ENCODE peak calls at places on chromosomes 6 and 20, in eight cellular contexts. One of them, this sample, is unnamed.

GRCh38 chr20:47464380-47465101 is 37.1 kb upstream of the NCOA3 start:
- DNase-seq in EH: peak
- DNase-seq in NCI-H1092 treated with DMSO at 0.1 percent for 48 hours: no peak
- DNase-seq in MM.1S: no peak
- DNase-seq in NCI-H1436: no peak
- DNase-seq in psoas muscle: peak
- DNase-seq in cardiac fibroblast: peak
- DNase-seq in HCEC 1CT: peak
- DNase-seq in this sample: no peak

GRCh38 chr20:61295726-61296628 is 43.9 kb downstream of the CDH4 start:
- DNase-seq in EH: peak
- DNase-seq in NCI-H1092 treated with DMSO at 0.1 percent for 48 hours: no peak
- DNase-seq in HCEC 1CT: peak
- DNase-seq in NCI-H1436: no peak
- DNase-seq in cardiac fibroblast: peak
- DNase-seq in psoas muscle: no peak
- DNase-seq in MM.1S: no peak
- DNase-seq in this sample: no peak

GRCh38 chr20:62066339-62066982 is 780 bp upstream of the TAF4 start:
- DNase-seq in cardiac fibroblast: peak
- DNase-seq in MM.1S: peak
- DNase-seq in psoas muscle: peak
- DNase-seq in HCEC 1CT: no peak
- DNase-seq in EH: peak
- DNase-seq in NCI-H1092 treated with DMSO at 0.1 percent for 48 hours: peak
- DNase-seq in NCI-H1436: peak
- DNase-seq in this sample: peak

GRCh38 chr6:14549319-14549770 is 431.8 kb downstream of the CD83 start:
- DNase-seq in NCI-H1436: peak
- DNase-seq in cardiac fibroblast: no peak
- DNase-seq in HCEC 1CT: no peak
- DNase-seq in MM.1S: no peak
- DNase-seq in NCI-H1092 treated with DMSO at 0.1 percent for 48 hours: peak
- DNase-seq in psoas muscle: no peak
- DNase-seq in EH: no peak
- DNase-seq in this sample: no peak

GRCh38 chr6:35088281-35089215 is 52.6 kb downstream of the TCP11 start:
- DNase-seq in NCI-H1092 treated with DMSO at 0.1 percent for 48 hours: no peak
- DNase-seq in NCI-H1436: no peak
- DNase-seq in EH: no peak
- DNase-seq in HCEC 1CT: no peak
- DNase-seq in psoas muscle: no peak
- DNase-seq in MM.1S: no peak
- DNase-seq in cardiac fibroblast: no peak
- DNase-seq in this sample: no peak

GRCh38 chr20:36435799-36436541 is 105.3 kb upstream of the MYL9 start:
- DNase-seq in EH: peak
- DNase-seq in MM.1S: no peak
- DNase-seq in NCI-H1092 treated with DMSO at 0.1 percent for 48 hours: no peak
- DNase-seq in HCEC 1CT: no peak
- DNase-seq in NCI-H1436: no peak
- DNase-seq in psoas muscle: peak
- DNase-seq in cardiac fibroblast: peak
- DNase-seq in this sample: peak

GRCh38 chr20:43355610-43356009 is 102.1 kb upstream of the SRSF6 start:
- DNase-seq in cardiac fibroblast: no peak
- DNase-seq in NCI-H1436: no peak
- DNase-seq in NCI-H1092 treated with DMSO at 0.1 percent for 48 hours: no peak
- DNase-seq in EH: no peak
- DNase-seq in MM.1S: no peak
- DNase-seq in psoas muscle: no peak
- DNase-seq in HCEC 1CT: no peak
- DNase-seq in this sample: no peak

GRCh38 chr20:40540163-40540562 is 148.9 kb downstream of the MAFB start:
- DNase-seq in EH: no peak
- DNase-seq in NCI-H1436: no peak
- DNase-seq in psoas muscle: no peak
- DNase-seq in cardiac fibroblast: no peak
- DNase-seq in MM.1S: no peak
- DNase-seq in HCEC 1CT: no peak
- DNase-seq in NCI-H1092 treated with DMSO at 0.1 percent for 48 hours: no peak
- DNase-seq in this sample: no peak

GRCh38 chr6:149939909-149940672 is 1.7 kb upstream of the ULBP2 start:
- DNase-seq in EH: no peak
- DNase-seq in NCI-H1092 treated with DMSO at 0.1 percent for 48 hours: no peak
- DNase-seq in HCEC 1CT: no peak
- DNase-seq in MM.1S: no peak
- DNase-seq in NCI-H1436: no peak
- DNase-seq in psoas muscle: no peak
- DNase-seq in cardiac fibroblast: no peak
- DNase-seq in this sample: no peak

GRCh38 chr6:52139985-52140680 is 46.0 kb upstream of the IL17A start:
- DNase-seq in NCI-H1092 treated with DMSO at 0.1 percent for 48 hours: no peak
- DNase-seq in NCI-H1436: no peak
- DNase-seq in cardiac fibroblast: no peak
- DNase-seq in EH: peak
- DNase-seq in MM.1S: no peak
- DNase-seq in psoas muscle: no peak
- DNase-seq in HCEC 1CT: no peak
- DNase-seq in this sample: no peak

GRCh38 chr6:45491874-45492273 is 114.1 kb upstream of the SUPT3H start:
- DNase-seq in NCI-H1092 treated with DMSO at 0.1 percent for 48 hours: no peak
- DNase-seq in MM.1S: no peak
- DNase-seq in HCEC 1CT: no peak
- DNase-seq in NCI-H1436: no peak
- DNase-seq in EH: no peak
- DNase-seq in cardiac fibroblast: no peak
- DNase-seq in psoas muscle: no peak
- DNase-seq in this sample: no peak

GRCh38 chr20:63686492-63687321 is 9.7 kb upstream of the TNFRSF6B start:
- DNase-seq in NCI-H1436: no peak
- DNase-seq in MM.1S: no peak
- DNase-seq in cardiac fibroblast: peak
- DNase-seq in NCI-H1092 treated with DMSO at 0.1 percent for 48 hours: no peak
- DNase-seq in EH: peak
- DNase-seq in psoas muscle: peak
- DNase-seq in HCEC 1CT: peak
- DNase-seq in this sample: no peak

GRCh38 chr6:121426686-121427085 is 8.8 kb upstream of the GJA1 start:
- DNase-seq in NCI-H1436: no peak
- DNase-seq in psoas muscle: no peak
- DNase-seq in cardiac fibroblast: no peak
- DNase-seq in NCI-H1092 treated with DMSO at 0.1 percent for 48 hours: no peak
- DNase-seq in MM.1S: no peak
- DNase-seq in EH: no peak
- DNase-seq in HCEC 1CT: no peak
- DNase-seq in this sample: no peak

GRCh38 chr6:10425177-10425972 is 10.5 kb upstream of the TFAP2A start:
- DNase-seq in cardiac fibroblast: peak
- DNase-seq in EH: peak
- DNase-seq in MM.1S: no peak
- DNase-seq in HCEC 1CT: no peak
- DNase-seq in psoas muscle: no peak
- DNase-seq in NCI-H1092 treated with DMSO at 0.1 percent for 48 hours: no peak
- DNase-seq in NCI-H1436: no peak
- DNase-seq in this sample: no peak

GRCh38 chr6:142074516-142074915 is 58.2 kb upstream of the GJE1 start:
- DNase-seq in cardiac fibroblast: no peak
- DNase-seq in EH: no peak
- DNase-seq in NCI-H1436: no peak
- DNase-seq in MM.1S: no peak
- DNase-seq in HCEC 1CT: no peak
- DNase-seq in NCI-H1092 treated with DMSO at 0.1 percent for 48 hours: no peak
- DNase-seq in psoas muscle: no peak
- DNase-seq in this sample: no peak

GRCh38 chr6:156883497-156884252 is 106.5 kb downstream of the ARID1B start:
- DNase-seq in NCI-H1092 treated with DMSO at 0.1 percent for 48 hours: no peak
- DNase-seq in cardiac fibroblast: no peak
- DNase-seq in HCEC 1CT: no peak
- DNase-seq in psoas muscle: no peak
- DNase-seq in EH: no peak
- DNase-seq in NCI-H1436: no peak
- DNase-seq in MM.1S: peak
- DNase-seq in this sample: peak

GRCh38 chr6:69974193-69974592 is 107.8 kb downstream of the COL19A1 start:
- DNase-seq in NCI-H1092 treated with DMSO at 0.1 percent for 48 hours: no peak
- DNase-seq in cardiac fibroblast: peak
- DNase-seq in HCEC 1CT: no peak
- DNase-seq in MM.1S: no peak
- DNase-seq in NCI-H1436: no peak
- DNase-seq in psoas muscle: no peak
- DNase-seq in EH: peak
- DNase-seq in this sample: no peak

GRCh38 chr6:33343953-33344611 is 26.5 kb upstream of the ZBTB22 start:
- DNase-seq in NCI-H1092 treated with DMSO at 0.1 percent for 48 hours: no peak
- DNase-seq in HCEC 1CT: no peak
- DNase-seq in MM.1S: peak
- DNase-seq in cardiac fibroblast: no peak
- DNase-seq in NCI-H1436: no peak
- DNase-seq in EH: no peak
- DNase-seq in psoas muscle: no peak
- DNase-seq in this sample: peak

GRCh38 chr6:24431045-24431451 is 28.3 kb downstream of the MRS2 start:
- DNase-seq in MM.1S: peak
- DNase-seq in EH: peak
- DNase-seq in HCEC 1CT: peak
- DNase-seq in psoas muscle: no peak
- DNase-seq in NCI-H1092 treated with DMSO at 0.1 percent for 48 hours: no peak
- DNase-seq in cardiac fibroblast: peak
- DNase-seq in NCI-H1436: peak
- DNase-seq in this sample: peak

GRCh38 chr20:51129201-51129671 is 106.3 kb upstream of the KCNG1 start:
- DNase-seq in EH: no peak
- DNase-seq in MM.1S: no peak
- DNase-seq in HCEC 1CT: no peak
- DNase-seq in NCI-H1092 treated with DMSO at 0.1 percent for 48 hours: no peak
- DNase-seq in cardiac fibroblast: no peak
- DNase-seq in psoas muscle: no peak
- DNase-seq in NCI-H1436: no peak
- DNase-seq in this sample: peak

GRCh38 chr20:2172305-2173175 is 70.9 kb downstream of the STK35 start:
- DNase-seq in MM.1S: peak
- DNase-seq in psoas muscle: peak
- DNase-seq in cardiac fibroblast: peak
- DNase-seq in NCI-H1436: peak
- DNase-seq in EH: peak
- DNase-seq in HCEC 1CT: peak
- DNase-seq in NCI-H1092 treated with DMSO at 0.1 percent for 48 hours: peak
- DNase-seq in this sample: peak

GRCh38 chr6:136763716-136764521 is 28.4 kb downstream of the MAP3K5 start:
- DNase-seq in psoas muscle: no peak
- DNase-seq in NCI-H1092 treated with DMSO at 0.1 percent for 48 hours: no peak
- DNase-seq in HCEC 1CT: no peak
- DNase-seq in MM.1S: peak
- DNase-seq in cardiac fibroblast: no peak
- DNase-seq in EH: no peak
- DNase-seq in NCI-H1436: no peak
- DNase-seq in this sample: peak

GRCh38 chr20:57980526-57980925 is 247.9 kb downstream of the ANKRD60 start:
- DNase-seq in cardiac fibroblast: no peak
- DNase-seq in NCI-H1436: no peak
- DNase-seq in EH: peak
- DNase-seq in MM.1S: no peak
- DNase-seq in psoas muscle: peak
- DNase-seq in HCEC 1CT: no peak
- DNase-seq in NCI-H1092 treated with DMSO at 0.1 percent for 48 hours: no peak
- DNase-seq in this sample: no peak

GRCh38 chr6:156154896-156155295 is 622.3 kb upstream of the ARID1B start:
- DNase-seq in NCI-H1436: no peak
- DNase-seq in NCI-H1092 treated with DMSO at 0.1 percent for 48 hours: no peak
- DNase-seq in MM.1S: no peak
- DNase-seq in EH: no peak
- DNase-seq in psoas muscle: no peak
- DNase-seq in HCEC 1CT: no peak
- DNase-seq in cardiac fibroblast: peak
- DNase-seq in this sample: no peak

GRCh38 chr20:60049601-60050000 is 91.4 kb downstream of the CDH26 start:
- DNase-seq in cardiac fibroblast: peak
- DNase-seq in NCI-H1092 treated with DMSO at 0.1 percent for 48 hours: no peak
- DNase-seq in NCI-H1436: no peak
- DNase-seq in psoas muscle: no peak
- DNase-seq in HCEC 1CT: peak
- DNase-seq in EH: peak
- DNase-seq in MM.1S: no peak
- DNase-seq in this sample: no peak

GRCh38 chr6:51528556-51528955 is 558.9 kb downstream of the PKHD1 start:
- DNase-seq in EH: no peak
- DNase-seq in NCI-H1436: no peak
- DNase-seq in NCI-H1092 treated with DMSO at 0.1 percent for 48 hours: no peak
- DNase-seq in HCEC 1CT: no peak
- DNase-seq in psoas muscle: no peak
- DNase-seq in MM.1S: no peak
- DNase-seq in cardiac fibroblast: no peak
- DNase-seq in this sample: no peak

GRCh38 chr20:50821994-50822393 is 27.1 kb downstream of the BCAS4 start:
- DNase-seq in EH: no peak
- DNase-seq in psoas muscle: no peak
- DNase-seq in NCI-H1092 treated with DMSO at 0.1 percent for 48 hours: no peak
- DNase-seq in NCI-H1436: no peak
- DNase-seq in MM.1S: no peak
- DNase-seq in cardiac fibroblast: no peak
- DNase-seq in HCEC 1CT: no peak
- DNase-seq in this sample: peak

This sample was measured in GM12865.